ENCODE peak calls at places on chromosomes 5 and 9, in four cellular contexts. Z, O, A and V are unnamed samples.

GRCh38 chr9:15244001-15244441 is 63.0 kb downstream of the TTC39B start:
- DNase-seq in O (no peak), A (no peak), Z (peak), V (no peak)

GRCh38 chr5:122350496-122350895 is 38.5 kb downstream of the SNCAIP start:
- DNase-seq in O (no peak), A (no peak), Z (no peak), V (no peak)

GRCh38 chr9:38158628-38159027 is 89.6 kb upstream of the SHB start:
- DNase-seq in A (no peak), O (no peak), Z (no peak), V (no peak)

GRCh38 chr5:37375091-37375490 is 4.0 kb upstream of the WDR70 start:
- DNase-seq in A (no peak), O (no peak), Z (no peak), V (no peak)

GRCh38 chr9:73183917-73184861 is 32.5 kb downstream of the ANXA1 start:
- DNase-seq in A (no peak), Z (peak), O (peak), V (no peak)

GRCh38 chr9:2050236-2050635 is 35.1 kb downstream of the SMARCA2 start:
- DNase-seq in Z (peak), A (no peak), O (no peak), V (no peak)

GRCh38 chr9:134716067-134716466 is 74.5 kb downstream of the COL5A1 start:
- DNase-seq in A (no peak), Z (peak), O (no peak), V (peak)

GRCh38 chr9:99859395-99859980 is 37.8 kb downstream of the NR4A3 start:
- DNase-seq in Z (peak), O (no peak), A (no peak), V (no peak)

GRCh38 chr5:125126050-125126449 is 379.6 kb upstream of the ZNF608 start:
- DNase-seq in A (no peak), Z (no peak), O (no peak), V (no peak)

GRCh38 chr9:121299467-121300282 is 31.7 kb downstream of the GSN start:
- DNase-seq in O (no peak), Z (no peak), A (no peak), V (peak)

GRCh38 chr5:159582756-159583523 is 252.7 kb upstream of the IL12B start:
- DNase-seq in O (no peak), Z (peak), A (no peak), V (no peak)

GRCh38 chr9:37876376-37876775 is 27.6 kb downstream of the SLC25A51 start:
- DNase-seq in A (no peak), Z (peak), O (no peak), V (no peak)

GRCh38 chr5:56155992-56156584 is 77.0 kb downstream of the ANKRD55 start:
- DNase-seq in Z (no peak), A (no peak), O (no peak), V (no peak)

GRCh38 chr9:89874351-89875321 is 269.8 kb downstream of the GADD45G start:
- DNase-seq in Z (no peak), A (no peak), O (no peak), V (peak)

GRCh38 chr5:171739246-171739645 is 46.4 kb upstream of the SMIM23 start:
- DNase-seq in A (no peak), Z (no peak), O (no peak), V (no peak)

GRCh38 chr9:114507726-114508125 is 2.5 kb upstream of the WHRN start:
- DNase-seq in Z (peak), A (no peak), O (no peak), V (no peak)

GRCh38 chr9:72030762-72031161 is 29.7 kb downstream of the C9orf57 start:
- DNase-seq in O (no peak), Z (no peak), A (no peak), V (no peak)

GRCh38 chr9:92954078-92954861 is 6.9 kb downstream of the FGD3 start:
- DNase-seq in Z (no peak), A (peak), O (no peak), V (no peak)

GRCh38 chr9:115746496-115746895 is 407.1 kb upstream of the PAPPA start:
- DNase-seq in O (no peak), A (no peak), Z (no peak), V (no peak)

GRCh38 chr9:133114451-133114885 is 6.6 kb downstream of the RALGDS start:
- DNase-seq in O (no peak), A (no peak), Z (peak), V (peak)

GRCh38 chr5:43631182-43631910 is 28.4 kb downstream of the NNT start:
- DNase-seq in Z (peak), A (peak), O (peak), V (peak)

GRCh38 chr9:120866651-120867050 is 10.3 kb downstream of the PHF19 start:
- DNase-seq in A (no peak), Z (no peak), O (no peak), V (no peak)

GRCh38 chr5:96088676-96089075 is 127.0 kb upstream of the ELL2 start:
- DNase-seq in Z (no peak), O (no peak), A (no peak), V (peak)

GRCh38 chr9:93125331-93125894 is 8.6 kb downstream of the NINJ1 start:
- DNase-seq in A (no peak), Z (no peak), O (no peak), V (no peak)

GRCh38 chr9:133144142-133144886 is 19.4 kb downstream of the GBGT1 start:
- DNase-seq in O (peak), Z (peak), A (peak), V (peak)

GRCh38 chr5:54663876-54664275 is 146.3 kb downstream of the SNX18 start:
- DNase-seq in O (no peak), A (no peak), Z (peak), V (no peak)

GRCh38 chr9:72856985-72857631 is 95.7 kb downstream of the ALDH1A1 start:
- DNase-seq in Z (peak), O (peak), A (no peak), V (peak)

GRCh38 chr5:165981721-165982120 is 2309.7 kb upstream of the WWC1 start:
- DNase-seq in O (no peak), A (no peak), Z (no peak), V (no peak)

GRCh38 chr5:28808967-28809810 is 1770.8 kb upstream of the CDH9 start:
- DNase-seq in A (no peak), O (peak), Z (no peak), V (peak)

GRCh38 chr5:14487101-14487895 is 94.3 kb upstream of the OTULINL start:
- DNase-seq in A (no peak), Z (no peak), O (no peak), V (peak)

GRCh38 chr9:27154923-27155322 is 45.9 kb downstream of the TEK start:
- DNase-seq in Z (peak), A (no peak), O (no peak), V (no peak)

GRCh38 chr9:96498796-96499195 is 48.8 kb downstream of the HABP4 start:
- DNase-seq in O (no peak), Z (no peak), A (no peak), V (no peak)

GRCh38 chr9:128936171-128936865 is 11.1 kb downstream of the DOLK start:
- DNase-seq in A (no peak), O (no peak), Z (no peak), V (no peak)

GRCh38 chr5:82537646-82538306 is 259.6 kb upstream of the RPS23 start:
- DNase-seq in Z (no peak), O (no peak), A (no peak), V (peak)

GRCh38 chr5:7857918-7858632 is 7.1 kb upstream of the CFAP90 start:
- DNase-seq in O (no peak), Z (no peak), A (no peak), V (no peak)

GRCh38 chr5:136033848-136034247 is 5.1 kb downstream of the TGFBI start:
- DNase-seq in Z (no peak), O (no peak), A (no peak), V (no peak)

GRCh38 chr9:118306773-118307172 is 602.6 kb downstream of the TLR4 start:
- DNase-seq in A (no peak), Z (no peak), O (no peak), V (no peak)

DNA sequence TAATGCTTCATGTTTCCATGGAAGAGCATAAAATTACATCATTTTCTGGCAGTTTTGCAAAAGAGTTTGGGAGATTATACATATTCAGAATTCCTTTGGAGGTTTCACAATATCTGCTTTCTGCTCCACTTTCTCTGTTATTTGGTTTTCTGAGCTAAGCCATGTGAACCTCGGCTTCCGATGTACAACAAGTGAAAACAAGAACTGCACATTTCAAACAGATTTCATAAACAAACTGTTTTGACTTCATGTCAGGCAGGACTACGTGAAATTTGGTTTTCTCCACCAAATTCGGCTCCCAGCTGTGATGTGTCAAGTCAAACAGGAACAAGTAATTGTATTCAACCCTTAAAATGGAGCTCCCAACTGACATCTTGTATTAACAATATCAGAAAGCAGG is 609.8 kb downstream of the IRX1 start:
- DNase-seq in A (no peak), O (no peak), Z (no peak), V (no peak)
- TF ChIP-seq MXI1 in A (no peak), O (no peak), Z (no peak), V (no peak)

GRCh38 chr9:1009101-1009707 is 32.7 kb downstream of the DMRT3 start:
- DNase-seq in O (peak), Z (peak), A (no peak), V (peak)

GRCh38 chr9:1007312-1007711 is 30.9 kb downstream of the DMRT3 start:
- DNase-seq in O (no peak), A (no peak), Z (no peak), V (no peak)

GRCh38 chr9:1018121-1018520 is 32.0 kb upstream of the DMRT2 start:
- DNase-seq in Z (no peak), A (no peak), O (peak), V (no peak)

GRCh38 chr9:1008256-1008655 is 31.8 kb downstream of the DMRT3 start:
- DNase-seq in A (no peak), Z (peak), O (no peak), V (no peak)

DNA sequence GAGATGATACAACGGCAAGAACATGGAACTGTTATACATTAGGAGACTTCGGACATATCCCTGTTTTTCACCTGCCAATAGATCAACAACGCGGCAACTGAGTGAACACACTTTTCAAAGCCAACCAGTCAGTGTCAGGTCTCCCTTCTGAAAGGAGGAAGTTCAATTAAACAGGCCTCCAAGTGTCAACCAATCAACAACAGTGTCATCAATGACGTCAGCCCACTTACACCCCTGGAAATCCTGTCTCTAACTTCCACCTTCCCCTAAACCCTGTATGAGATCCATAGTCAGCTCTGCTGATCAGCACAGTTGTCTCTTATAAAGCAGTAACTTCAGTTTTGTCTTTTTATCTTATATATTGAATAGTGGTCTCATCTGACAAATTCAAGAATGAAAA is 36.6 kb downstream of the DMRT3 start:
- DNase-seq in A (no peak), O (peak), Z (no peak), V (no peak)
- H2AFZ ChIP-seq in A (no peak), O (no peak), Z (no peak), V (no peak)

GRCh38 chr9:109442716-109443115 is 55.4 kb downstream of the PTPN3 start:
- DNase-seq in Z (no peak), O (no peak), A (no peak), V (no peak)

GRCh38 chr9:109441296-109441695 is 56.8 kb downstream of the PTPN3 start:
- DNase-seq in A (no peak), O (peak), Z (no peak), V (peak)

GRCh38 chr9:109448223-109448622 is 49.9 kb downstream of the PTPN3 start:
- DNase-seq in O (no peak), Z (peak), A (no peak), V (no peak)

GRCh38 chr9:109447329-109448076 is 50.6 kb downstream of the PTPN3 start:
- DNase-seq in A (no peak), Z (no peak), O (no peak), V (no peak)

GRCh38 chr9:109444771-109445320 is 53.3 kb downstream of the PTPN3 start:
- DNase-seq in Z (no peak), A (no peak), O (no peak), V (no peak)
- TF ChIP-seq RCOR1 in Z (no peak), A (no peak), O (no peak), V (no peak)

DNA sequence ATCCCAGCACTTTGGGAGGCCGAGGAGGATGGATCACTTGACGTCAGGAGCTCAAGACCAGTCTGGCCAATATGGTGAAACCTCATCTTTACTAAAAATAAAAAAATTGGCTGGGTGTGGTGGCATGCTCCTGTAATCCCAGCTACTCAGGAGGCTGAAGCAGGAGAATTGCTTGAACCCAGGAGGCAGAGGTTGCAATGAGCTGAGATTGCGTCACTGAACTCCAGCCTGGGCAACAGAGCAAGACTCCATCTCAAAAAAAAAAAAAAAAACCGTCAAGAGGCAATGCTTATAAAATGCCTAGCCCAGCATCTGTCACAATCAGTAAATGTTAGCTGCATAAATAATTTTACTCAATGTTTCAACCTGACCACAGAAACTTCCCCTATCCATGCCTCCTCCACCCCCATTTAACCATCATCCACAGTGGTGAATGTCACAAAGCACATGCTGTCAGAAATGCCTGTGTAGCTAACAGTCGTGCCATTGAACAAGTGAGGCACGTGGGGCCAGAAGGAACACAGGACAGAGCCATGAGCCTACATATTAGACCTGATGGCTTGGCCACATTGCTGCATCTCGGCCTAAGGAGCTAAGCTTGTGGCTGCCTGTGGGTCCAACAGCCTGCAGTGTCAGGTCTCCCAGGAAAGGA is 16.8 kb upstream of the TCOF1 start:
- DNase-seq in O (no peak), Z (no peak), A (no peak), V (no peak)
- TF ChIP-seq MXI1 in O (no peak), Z (no peak), A (no peak), V (no peak)

GRCh38 chr5:84255318-84255717 is 129.4 kb downstream of the EDIL3 start:
- DNase-seq in Z (peak), A (no peak), O (no peak), V (peak)

GRCh38 chr5:84260939-84261338 is 123.7 kb downstream of the EDIL3 start:
- DNase-seq in O (no peak), A (no peak), Z (no peak), V (no peak)

GRCh38 chr5:84257061-84257460 is 127.6 kb downstream of the EDIL3 start:
- DNase-seq in Z (no peak), O (no peak), A (no peak), V (no peak)

GRCh38 chr5:84259221-84260045 is 125.2 kb downstream of the EDIL3 start:
- DNase-seq in Z (no peak), O (no peak), A (no peak), V (no peak)

DNA sequence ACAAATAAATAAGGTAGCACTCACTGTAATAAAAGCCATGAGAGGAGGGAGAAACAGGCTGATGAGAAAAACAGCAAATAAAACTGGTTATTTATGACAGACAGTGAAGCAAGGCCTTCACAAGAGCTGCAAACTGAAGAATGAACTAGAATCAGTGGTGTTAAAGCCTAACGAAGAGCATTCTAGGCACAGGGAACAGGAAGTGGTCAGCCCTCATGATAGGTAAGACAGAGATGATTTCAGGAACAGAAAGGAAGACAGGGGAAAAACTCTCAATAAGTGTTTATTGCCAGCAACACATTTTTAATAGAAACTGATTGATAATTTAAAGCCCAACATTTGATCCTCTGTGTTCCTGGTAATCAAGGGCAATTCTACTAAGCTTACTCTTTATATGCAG is 124.5 kb downstream of the EDIL3 start:
- DNase-seq in A (no peak), O (no peak), Z (no peak), V (no peak)
- H2AFZ ChIP-seq in A (peak), O (no peak), Z (no peak), V (no peak)

DNA sequence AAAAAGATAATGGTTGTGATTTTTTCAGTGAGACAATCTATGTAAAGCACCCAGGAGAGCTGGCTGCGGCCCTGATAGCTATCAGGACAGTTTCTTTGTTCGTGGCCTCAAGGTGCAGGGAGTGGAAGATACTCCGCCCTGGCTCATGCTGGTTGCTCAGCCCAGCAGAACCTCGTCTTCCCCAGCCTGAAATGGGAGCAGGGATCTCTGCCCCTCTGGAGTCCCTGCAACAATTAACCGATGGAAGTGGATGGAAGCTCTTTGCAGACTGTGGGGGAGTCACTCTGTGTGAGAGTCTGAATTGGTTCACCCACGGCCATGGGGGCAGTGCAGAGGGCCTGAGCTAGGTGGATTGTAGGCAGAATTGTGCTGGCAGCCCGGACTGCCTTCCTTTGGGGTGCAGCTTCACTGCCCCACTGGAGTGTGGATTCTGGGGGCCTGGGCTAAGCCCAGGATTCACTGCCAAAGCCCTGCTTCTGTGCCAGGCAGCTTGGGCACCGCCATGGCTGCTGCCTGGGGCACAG is 2.8 kb downstream of the AIF1L start:
- DNase-seq in A (no peak), Z (no peak), O (peak), V (no peak)
- TF ChIP-seq RCOR1 in A (no peak), Z (no peak), O (no peak), V (no peak)

GRCh38 chr9:107340920-107341632 is 58.0 kb downstream of the RAD23B start:
- DNase-seq in O (peak), A (peak), Z (peak), V (peak)

GRCh38 chr9:107335331-107335730 is 52.3 kb downstream of the RAD23B start:
- DNase-seq in A (no peak), O (no peak), Z (no peak), V (no peak)

GRCh38 chr9:107338911-107339659 is 56.0 kb downstream of the RAD23B start:
- DNase-seq in Z (no peak), A (no peak), O (no peak), V (no peak)

GRCh38 chr9:107336718-107337360 is 53.8 kb downstream of the RAD23B start:
- DNase-seq in A (no peak), Z (peak), O (no peak), V (no peak)

DNA sequence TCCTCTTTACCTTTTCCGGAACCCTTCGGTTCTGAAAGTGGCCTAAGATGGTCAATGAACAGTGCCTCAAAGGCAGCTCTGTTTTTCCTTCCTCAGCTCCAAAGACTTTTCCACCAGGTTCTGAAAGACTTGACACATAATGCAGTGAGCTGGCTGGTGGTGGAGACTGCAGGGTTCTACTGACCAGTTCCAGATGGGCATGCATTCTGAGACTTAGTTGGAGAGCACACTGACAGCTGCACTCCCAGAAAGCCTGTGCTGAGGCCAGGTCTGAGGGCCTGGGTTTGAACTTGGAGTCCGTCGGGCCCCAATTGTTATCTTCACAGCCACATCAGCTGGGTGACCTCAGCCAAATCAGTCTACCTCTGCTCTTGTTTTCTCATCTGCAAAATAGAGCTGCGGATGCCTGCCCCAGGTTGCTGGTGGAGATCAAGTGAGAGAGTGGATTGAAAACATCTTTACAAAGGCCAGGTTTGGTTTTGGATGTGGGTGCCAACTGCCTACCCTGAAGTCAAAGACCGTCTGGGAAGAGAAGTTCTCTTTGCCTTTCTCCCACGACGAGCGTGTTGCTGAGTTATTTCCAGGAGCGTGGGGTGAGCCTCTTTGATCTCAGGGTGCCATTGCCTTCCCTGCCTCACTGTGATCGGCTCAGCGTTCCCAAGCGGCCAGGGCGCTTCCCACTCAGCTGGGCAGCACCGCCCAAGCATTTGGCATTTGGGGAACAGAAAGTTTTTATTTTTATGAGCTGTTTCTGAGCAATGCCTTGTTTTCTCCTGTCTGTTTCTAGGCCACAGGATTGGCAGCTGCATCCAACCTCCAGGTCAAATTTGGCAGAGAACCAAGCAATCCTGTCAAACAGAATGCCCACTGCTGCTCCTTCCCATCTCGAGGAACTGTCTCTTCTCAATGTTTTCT is 54.9 kb downstream of the RAD23B start:
- DNase-seq in O (no peak), A (no peak), Z (no peak), V (no peak)
- TF ChIP-seq MXI1 in O (no peak), A (no peak), Z (no peak), V (no peak)